ENCODE peak calls at places on chromosomes 7 and 10, in ten cellular contexts. One of them, this sample, is unnamed. For H3K9me3, the result is how much of the 10 kb centered on the place peaks cover.

GRCh38 chr10:98664329-98665042 is 217.8 kb upstream of the HPS1 start:
- DNase-seq in mammary epithelial cell: peak
- DNase-seq in cardiac muscle cell: peak
- DNase-seq in aorta: no peak
- DNase-seq in right cardiac atrium: no peak
- DNase-seq in A673: peak
- DNase-seq in stomach: no peak
- DNase-seq in gastrocnemius medialis: peak
- DNase-seq in NT2/D1: peak
- DNase-seq in IMR-90: peak
- DNase-seq in this sample: no peak

GRCh38 chr7:75950111-75950681 is 35.2 kb downstream of the POR start:
- DNase-seq in mammary epithelial cell: no peak
- DNase-seq in cardiac muscle cell: no peak
- DNase-seq in aorta: no peak
- DNase-seq in right cardiac atrium: no peak
- DNase-seq in A673: no peak
- DNase-seq in stomach: no peak
- DNase-seq in gastrocnemius medialis: peak
- DNase-seq in NT2/D1: no peak
- DNase-seq in IMR-90: no peak
- DNase-seq in this sample: no peak

GRCh38 chr7:139079861-139080260 is 29.7 kb downstream of the ZC3HAV1 start:
- DNase-seq in mammary epithelial cell: no peak
- DNase-seq in cardiac muscle cell: no peak
- DNase-seq in aorta: no peak
- DNase-seq in right cardiac atrium: no peak
- DNase-seq in A673: no peak
- DNase-seq in stomach: no peak
- DNase-seq in gastrocnemius medialis: no peak
- DNase-seq in NT2/D1: no peak
- DNase-seq in IMR-90: no peak
- DNase-seq in this sample: no peak

GRCh38 chr7:20834656-20835055 is 48.0 kb upstream of the SP8 start:
- DNase-seq in mammary epithelial cell: no peak
- DNase-seq in cardiac muscle cell: no peak
- DNase-seq in aorta: no peak
- DNase-seq in right cardiac atrium: no peak
- DNase-seq in A673: no peak
- DNase-seq in stomach: no peak
- DNase-seq in gastrocnemius medialis: no peak
- DNase-seq in NT2/D1: no peak
- DNase-seq in IMR-90: no peak
- DNase-seq in this sample: no peak

GRCh38 chr7:76062254-76062653 is 14.3 kb downstream of the MDH2 start:
- DNase-seq in mammary epithelial cell: no peak
- DNase-seq in cardiac muscle cell: no peak
- DNase-seq in aorta: no peak
- DNase-seq in right cardiac atrium: no peak
- DNase-seq in A673: no peak
- DNase-seq in stomach: no peak
- DNase-seq in gastrocnemius medialis: no peak
- DNase-seq in NT2/D1: no peak
- DNase-seq in IMR-90: no peak
- DNase-seq in this sample: no peak

GRCh38 chr10:121681982-121682687 is 83.9 kb upstream of the FGFR2 start:
- DNase-seq in mammary epithelial cell: no peak
- DNase-seq in cardiac muscle cell: no peak
- DNase-seq in aorta: no peak
- DNase-seq in right cardiac atrium: no peak
- DNase-seq in A673: no peak
- DNase-seq in stomach: no peak
- DNase-seq in gastrocnemius medialis: no peak
- DNase-seq in NT2/D1: no peak
- DNase-seq in IMR-90: no peak
- DNase-seq in this sample: no peak

GRCh38 chr7:82562716-82563404 is 119.3 kb upstream of the CACNA2D1 start:
- DNase-seq in mammary epithelial cell: peak
- DNase-seq in cardiac muscle cell: peak
- DNase-seq in aorta: no peak
- DNase-seq in right cardiac atrium: no peak
- DNase-seq in A673: no peak
- DNase-seq in stomach: no peak
- DNase-seq in gastrocnemius medialis: no peak
- DNase-seq in NT2/D1: no peak
- DNase-seq in IMR-90: peak
- DNase-seq in this sample: peak

GRCh38 chr7:70486977-70487376 is 645.0 kb upstream of the GALNT17 start:
- DNase-seq in mammary epithelial cell: no peak
- DNase-seq in cardiac muscle cell: peak
- DNase-seq in aorta: no peak
- DNase-seq in right cardiac atrium: no peak
- DNase-seq in A673: no peak
- DNase-seq in stomach: no peak
- DNase-seq in gastrocnemius medialis: no peak
- DNase-seq in NT2/D1: no peak
- DNase-seq in IMR-90: no peak
- DNase-seq in this sample: no peak

GRCh38 chr10:108849688-108850087 is 1073.6 kb downstream of the XPNPEP1 start:
- DNase-seq in mammary epithelial cell: no peak
- DNase-seq in cardiac muscle cell: no peak
- DNase-seq in aorta: no peak
- DNase-seq in right cardiac atrium: no peak
- DNase-seq in A673: no peak
- DNase-seq in stomach: no peak
- DNase-seq in gastrocnemius medialis: no peak
- DNase-seq in NT2/D1: no peak
- DNase-seq in IMR-90: no peak
- DNase-seq in this sample: no peak

GRCh38 chr7:134787720-134788119 is 8.3 kb downstream of the CALD1 start:
- DNase-seq in mammary epithelial cell: no peak
- DNase-seq in cardiac muscle cell: no peak
- DNase-seq in aorta: no peak
- DNase-seq in right cardiac atrium: no peak
- DNase-seq in A673: no peak
- DNase-seq in stomach: no peak
- DNase-seq in gastrocnemius medialis: no peak
- DNase-seq in NT2/D1: no peak
- DNase-seq in IMR-90: no peak
- DNase-seq in this sample: no peak

GRCh38 chr10:63919576-63920279 is 398.5 kb downstream of the REEP3 start:
- DNase-seq in mammary epithelial cell: no peak
- DNase-seq in cardiac muscle cell: peak
- DNase-seq in aorta: no peak
- DNase-seq in right cardiac atrium: no peak
- DNase-seq in A673: no peak
- DNase-seq in stomach: no peak
- DNase-seq in gastrocnemius medialis: no peak
- DNase-seq in NT2/D1: no peak
- DNase-seq in IMR-90: no peak
- DNase-seq in this sample: no peak

GRCh38 chr7:30660331-30661255 is 21.7 kb downstream of the CRHR2 start:
- DNase-seq in mammary epithelial cell: no peak
- DNase-seq in cardiac muscle cell: no peak
- DNase-seq in aorta: peak
- DNase-seq in right cardiac atrium: no peak
- DNase-seq in A673: no peak
- DNase-seq in stomach: no peak
- DNase-seq in gastrocnemius medialis: no peak
- DNase-seq in NT2/D1: no peak
- DNase-seq in IMR-90: no peak
- DNase-seq in this sample: no peak

GRCh38 chr10:31952066-31952465 is 23.4 kb upstream of the ARHGAP12 start:
- DNase-seq in mammary epithelial cell: peak
- DNase-seq in cardiac muscle cell: no peak
- DNase-seq in aorta: no peak
- DNase-seq in right cardiac atrium: no peak
- DNase-seq in A673: no peak
- DNase-seq in stomach: no peak
- DNase-seq in gastrocnemius medialis: no peak
- DNase-seq in NT2/D1: no peak
- DNase-seq in IMR-90: no peak
- DNase-seq in this sample: no peak

GRCh38 chr10:133061296-133062038 is 26.3 kb upstream of the ADGRA1 start:
- DNase-seq in mammary epithelial cell: no peak
- DNase-seq in cardiac muscle cell: no peak
- DNase-seq in aorta: no peak
- DNase-seq in right cardiac atrium: no peak
- DNase-seq in A673: no peak
- DNase-seq in stomach: no peak
- DNase-seq in gastrocnemius medialis: no peak
- DNase-seq in NT2/D1: no peak
- DNase-seq in IMR-90: no peak
- DNase-seq in this sample: no peak
- H3K9me3 ChIP-seq in mammary epithelial cell: under half
- H3K9me3 ChIP-seq in cardiac muscle cell: under half
- H3K9me3 ChIP-seq in aorta: under half
- H3K9me3 ChIP-seq in right cardiac atrium: under half
- H3K9me3 ChIP-seq in A673: under half
- H3K9me3 ChIP-seq in stomach: under half
- H3K9me3 ChIP-seq in gastrocnemius medialis: under half
- H3K9me3 ChIP-seq in NT2/D1: under half
- H3K9me3 ChIP-seq in IMR-90: under half
- H3K9me3 ChIP-seq in this sample: under half

DNA sequence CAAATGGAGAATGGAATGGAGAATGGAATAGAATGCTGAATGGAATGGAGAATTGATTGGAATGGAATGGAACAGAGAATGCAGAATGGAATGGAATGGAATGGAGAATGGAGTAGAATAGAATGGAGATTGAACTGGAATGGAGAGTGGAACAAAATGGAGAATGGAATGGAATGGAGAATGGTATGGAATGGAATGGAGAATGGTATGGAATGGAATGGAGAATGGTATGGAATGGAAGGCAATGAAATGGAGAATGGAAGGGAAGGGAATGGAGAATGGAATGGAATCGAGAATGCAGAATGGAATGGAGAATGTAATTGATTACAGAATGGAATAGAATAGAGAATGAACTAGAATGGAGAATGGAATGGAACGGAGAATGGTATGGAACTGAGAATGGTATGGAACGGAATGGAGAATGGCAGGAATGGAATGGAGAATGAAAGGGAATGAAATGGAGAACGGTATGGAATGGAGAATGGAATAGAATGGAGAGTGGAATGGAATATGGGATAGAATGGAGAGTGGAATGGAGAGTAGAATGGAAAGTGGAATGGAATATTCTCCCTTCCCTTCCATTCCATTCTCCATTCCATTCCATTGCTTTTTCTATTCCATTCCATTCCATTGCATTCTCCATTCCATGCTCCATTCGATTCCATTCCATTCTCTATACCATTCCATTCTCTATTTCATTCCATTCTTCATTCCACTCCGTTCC is 88.2 kb downstream of the NSUN6 start:
- DNase-seq in mammary epithelial cell: no peak
- DNase-seq in cardiac muscle cell: no peak
- DNase-seq in aorta: no peak
- DNase-seq in right cardiac atrium: no peak
- DNase-seq in A673: no peak
- DNase-seq in stomach: no peak
- DNase-seq in gastrocnemius medialis: no peak
- DNase-seq in NT2/D1: no peak
- DNase-seq in IMR-90: no peak
- DNase-seq in this sample: no peak
- H3K9me3 ChIP-seq in mammary epithelial cell: under half
- H3K9me3 ChIP-seq in cardiac muscle cell: under half
- H3K9me3 ChIP-seq in aorta: under half
- H3K9me3 ChIP-seq in right cardiac atrium: under half
- H3K9me3 ChIP-seq in A673: under half
- H3K9me3 ChIP-seq in stomach: under half
- H3K9me3 ChIP-seq in gastrocnemius medialis: under half
- H3K9me3 ChIP-seq in NT2/D1: half or more
- H3K9me3 ChIP-seq in IMR-90: under half
- H3K9me3 ChIP-seq in this sample: under half

GRCh38 chr7:71828361-71828760 is 583.8 kb downstream of the CALN1 start:
- DNase-seq in mammary epithelial cell: no peak
- DNase-seq in cardiac muscle cell: no peak
- DNase-seq in aorta: no peak
- DNase-seq in right cardiac atrium: no peak
- DNase-seq in A673: no peak
- DNase-seq in stomach: no peak
- DNase-seq in gastrocnemius medialis: no peak
- DNase-seq in NT2/D1: no peak
- DNase-seq in IMR-90: no peak
- DNase-seq in this sample: no peak
- H3K9me3 ChIP-seq in mammary epithelial cell: under half
- H3K9me3 ChIP-seq in cardiac muscle cell: under half
- H3K9me3 ChIP-seq in aorta: under half
- H3K9me3 ChIP-seq in right cardiac atrium: under half
- H3K9me3 ChIP-seq in A673: under half
- H3K9me3 ChIP-seq in stomach: under half
- H3K9me3 ChIP-seq in gastrocnemius medialis: under half
- H3K9me3 ChIP-seq in NT2/D1: under half
- H3K9me3 ChIP-seq in IMR-90: under half
- H3K9me3 ChIP-seq in this sample: under half

GRCh38 chr10:43647576-43647975 is 1.1 kb downstream of the ZNF32 start:
- DNase-seq in mammary epithelial cell: no peak
- DNase-seq in cardiac muscle cell: no peak
- DNase-seq in aorta: no peak
- DNase-seq in right cardiac atrium: no peak
- DNase-seq in A673: peak
- DNase-seq in stomach: no peak
- DNase-seq in gastrocnemius medialis: no peak
- DNase-seq in NT2/D1: no peak
- DNase-seq in IMR-90: no peak
- DNase-seq in this sample: no peak

GRCh38 chr10:43645866-43646265 is 2.8 kb downstream of the ZNF32 start:
- DNase-seq in mammary epithelial cell: no peak
- DNase-seq in cardiac muscle cell: no peak
- DNase-seq in aorta: no peak
- DNase-seq in right cardiac atrium: no peak
- DNase-seq in A673: no peak
- DNase-seq in stomach: no peak
- DNase-seq in gastrocnemius medialis: no peak
- DNase-seq in NT2/D1: no peak
- DNase-seq in IMR-90: no peak
- DNase-seq in this sample: no peak

GRCh38 chr10:43640603-43641002 is 8.1 kb downstream of the ZNF32 start:
- DNase-seq in mammary epithelial cell: no peak
- DNase-seq in cardiac muscle cell: no peak
- DNase-seq in aorta: no peak
- DNase-seq in right cardiac atrium: no peak
- DNase-seq in A673: no peak
- DNase-seq in stomach: no peak
- DNase-seq in gastrocnemius medialis: no peak
- DNase-seq in NT2/D1: no peak
- DNase-seq in IMR-90: peak
- DNase-seq in this sample: no peak

GRCh38 chr10:43648083-43648391 is 644 bp downstream of the ZNF32 start:
- DNase-seq in mammary epithelial cell: no peak
- DNase-seq in cardiac muscle cell: no peak
- DNase-seq in aorta: no peak
- DNase-seq in right cardiac atrium: no peak
- DNase-seq in A673: peak
- DNase-seq in stomach: no peak
- DNase-seq in gastrocnemius medialis: no peak
- DNase-seq in NT2/D1: no peak
- DNase-seq in IMR-90: no peak
- DNase-seq in this sample: no peak

DNA sequence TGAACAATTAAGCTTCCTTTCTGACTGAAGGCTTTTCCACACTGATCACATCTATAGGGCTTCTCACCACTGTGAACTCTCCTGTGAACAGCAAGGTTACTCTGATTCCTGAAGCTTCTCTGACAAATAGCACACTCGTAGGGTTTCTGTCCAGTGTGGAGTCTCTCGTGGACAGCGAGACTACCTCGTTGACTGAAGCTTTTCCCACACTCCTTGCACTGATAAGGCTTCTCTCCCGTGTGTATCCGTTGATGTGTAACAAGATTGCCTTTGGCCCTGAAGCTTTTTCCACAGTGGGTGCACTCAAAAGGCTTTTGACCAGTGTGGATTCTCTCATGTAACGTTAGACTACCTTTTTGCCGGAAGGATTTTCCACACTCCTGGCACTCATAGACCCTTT is 4.4 kb downstream of the ZNF32 start:
- DNase-seq in mammary epithelial cell: no peak
- DNase-seq in cardiac muscle cell: peak
- DNase-seq in aorta: no peak
- DNase-seq in right cardiac atrium: no peak
- DNase-seq in A673: no peak
- DNase-seq in stomach: no peak
- DNase-seq in gastrocnemius medialis: no peak
- DNase-seq in NT2/D1: no peak
- DNase-seq in IMR-90: peak
- DNase-seq in this sample: no peak
- H3K9me3 ChIP-seq in mammary epithelial cell: under half
- H3K9me3 ChIP-seq in cardiac muscle cell: under half
- H3K9me3 ChIP-seq in aorta: under half
- H3K9me3 ChIP-seq in right cardiac atrium: under half
- H3K9me3 ChIP-seq in A673: half or more
- H3K9me3 ChIP-seq in stomach: half or more
- H3K9me3 ChIP-seq in gastrocnemius medialis: under half
- H3K9me3 ChIP-seq in NT2/D1: half or more
- H3K9me3 ChIP-seq in IMR-90: under half
- H3K9me3 ChIP-seq in this sample: half or more